ENCODE peak calls at places on chromosomes 12 and 14, in ten cellular contexts. J is neural progenitor cell; P is mammary epithelial cell; W is tibial nerve; G is A673; O is OCI-LY7; U is CD4-positive, alpha-beta T cell; D is brain microvascular endothelial cell; H is esophagus squamous epithelium; K is PC-3. Z is an unnamed sample.

GRCh38 chr14:34749408-34749807 is 35.0 kb upstream of the CFL2 start:
- DNase-seq in J (no peak), P (no peak), W (no peak), G (no peak), O (no peak), U (no peak), D (no peak), H (no peak), K (no peak), Z (no peak)

GRCh38 chr12:2336409-2336829 is 283.6 kb downstream of the CACNA1C start:
- DNase-seq in J (no peak), P (peak), W (no peak), G (peak), O (no peak), U (no peak), D (peak), H (no peak), K (peak), Z (no peak)

GRCh38 chr14:38254565-38255407 is 1.1 kb downstream of the CLEC14A start:
- DNase-seq in J (peak), P (no peak), W (no peak), G (no peak), O (no peak), U (no peak), D (no peak), H (no peak), K (no peak), Z (no peak)

GRCh38 chr12:54352022-54352531 is 12.2 kb downstream of the GPR84 start:
- DNase-seq in J (peak), P (no peak), W (no peak), G (peak), O (no peak), U (no peak), D (no peak), H (no peak), K (no peak), Z (no peak)

GRCh38 chr14:40368314-40368713 is 936.1 kb upstream of the FBXO33 start:
- DNase-seq in J (no peak), P (no peak), W (no peak), G (no peak), O (no peak), U (no peak), D (no peak), H (no peak), K (peak), Z (no peak)

GRCh38 chr14:85217412-85217811 is 312.5 kb upstream of the FLRT2 start:
- DNase-seq in J (peak), P (no peak), W (no peak), G (no peak), O (no peak), U (no peak), D (peak), H (no peak), K (peak), Z (no peak)

GRCh38 chr14:60652674-60653387 is 3.6 kb upstream of the SIX1 start:
- DNase-seq in J (peak), P (no peak), W (no peak), G (no peak), O (no peak), U (no peak), D (no peak), H (no peak), K (no peak), Z (no peak)

GRCh38 chr14:20830831-20831230 is 28.2 kb upstream of the RNASE1 start:
- DNase-seq in J (no peak), P (no peak), W (no peak), G (no peak), O (no peak), U (no peak), D (no peak), H (no peak), K (no peak), Z (no peak)

GRCh38 chr14:21673718-21674117 is at the start of gene OR4E1:
- DNase-seq in J (no peak), P (no peak), W (no peak), G (no peak), O (no peak), U (no peak), D (no peak), H (no peak), K (no peak), Z (no peak)

GRCh38 chr12:109432431-109432830 is 44.7 kb downstream of the KCTD10 start:
- DNase-seq in J (no peak), P (peak), W (no peak), G (no peak), O (no peak), U (no peak), D (no peak), H (no peak), K (peak), Z (no peak)

GRCh38 chr12:29346764-29347421 is 34.1 kb downstream of the ERGIC2 start:
- DNase-seq in J (no peak), P (no peak), W (no peak), G (no peak), O (no peak), U (no peak), D (no peak), H (no peak), K (no peak), Z (no peak)

GRCh38 chr14:22740020-22740419 is 26.5 kb upstream of the OXA1L start:
- DNase-seq in J (no peak), P (no peak), W (no peak), G (no peak), O (no peak), U (no peak), D (no peak), H (no peak), K (no peak), Z (no peak)

GRCh38 chr14:34078117-34078743 is 127.4 kb upstream of the EGLN3 start:
- DNase-seq in J (no peak), P (no peak), W (no peak), G (no peak), O (no peak), U (no peak), D (peak), H (no peak), K (peak), Z (no peak)

GRCh38 chr14:91918159-91918883 is 29.2 kb downstream of the FBLN5 start:
- DNase-seq in J (no peak), P (no peak), W (no peak), G (peak), O (no peak), U (no peak), D (no peak), H (no peak), K (no peak), Z (no peak)

GRCh38 chr12:132305991-132306884 is 23.2 kb downstream of the GALNT9 start:
- DNase-seq in J (no peak), P (no peak), W (no peak), G (no peak), O (no peak), U (no peak), D (no peak), H (no peak), K (no peak), Z (no peak)

GRCh38 chr12:66594688-66595087 is 84.2 kb downstream of the GRIP1 start:
- DNase-seq in J (no peak), P (peak), W (no peak), G (no peak), O (no peak), U (no peak), D (no peak), H (no peak), K (peak), Z (no peak)

GRCh38 chr14:96122496-96122895 is 82.1 kb upstream of the BDKRB2 start:
- DNase-seq in J (no peak), P (no peak), W (no peak), G (no peak), O (no peak), U (no peak), D (peak), H (no peak), K (no peak), Z (peak)

GRCh38 chr12:8946733-8947132 is 2.7 kb downstream of the M6PR start:
- DNase-seq in J (no peak), P (no peak), W (no peak), G (no peak), O (no peak), U (no peak), D (no peak), H (no peak), K (no peak), Z (no peak)

GRCh38 chr12:93025145-93026103 is 96.3 kb upstream of the EEA1 start:
- DNase-seq in J (peak), P (peak), W (no peak), G (peak), O (peak), U (no peak), D (peak), H (no peak), K (peak), Z (no peak)

DNA sequence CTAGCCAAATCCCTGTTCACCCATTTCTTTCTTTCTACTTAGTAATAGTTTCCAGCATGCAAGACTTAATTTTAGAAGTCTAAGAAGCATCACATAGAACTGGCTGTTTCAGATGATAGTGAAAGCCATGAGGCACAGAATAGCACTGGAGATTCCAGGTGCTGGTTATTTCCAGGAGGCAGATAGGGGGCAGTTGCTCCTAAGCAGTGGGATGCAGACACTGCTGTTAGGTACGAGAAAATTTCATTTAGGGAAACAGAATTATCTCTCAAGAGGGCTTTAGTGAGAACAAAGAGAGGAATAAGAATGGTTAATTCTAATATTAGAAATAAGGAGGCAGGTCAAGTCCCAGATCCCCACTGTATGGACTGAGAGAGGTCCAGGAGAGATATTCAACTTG is 3.6 kb upstream of the MDGA2 start:
- DNase-seq in J (peak), P (no peak), W (no peak), G (no peak), O (no peak), U (no peak), D (no peak), H (no peak), K (peak), Z (no peak)
- TF ChIP-seq CTCF in J (peak), P (no peak), W (no peak), G (no peak), O (no peak), U (no peak), D (peak), H (no peak), K (peak), Z (no peak)

GRCh38 chr14:104509673-104510072 is 69.9 kb upstream of the C14orf180 start:
- DNase-seq in J (no peak), P (no peak), W (no peak), G (no peak), O (no peak), U (no peak), D (no peak), H (no peak), K (no peak), Z (no peak)
- H3K27ac ChIP-seq in J (no peak), P (no peak), W (no peak), G (no peak), O (no peak), U (no peak), D (no peak), H (no peak), K (no peak), Z (no peak)

DNA sequence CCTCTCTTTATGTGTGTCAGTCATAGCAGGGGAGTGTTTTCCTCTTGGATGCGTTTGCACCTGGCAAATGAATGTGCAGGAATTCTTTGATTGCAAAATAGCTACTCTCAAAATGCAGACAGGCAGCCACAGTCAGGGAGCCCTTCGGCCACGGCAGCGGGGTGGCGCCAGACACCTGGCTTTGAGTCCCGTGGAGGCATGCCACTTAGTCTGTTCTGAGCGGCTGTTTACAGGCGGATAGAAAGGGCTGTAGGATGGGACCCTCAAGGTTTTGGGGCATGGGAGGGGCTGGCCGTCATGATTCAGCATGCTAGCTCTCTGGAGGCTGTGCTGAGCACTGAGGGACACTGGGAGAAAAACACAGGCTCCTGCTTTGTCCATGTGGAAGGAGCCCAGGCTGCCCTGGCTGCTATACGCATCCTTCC is 117.1 kb downstream of the SLC25A47 start:
- DNase-seq in J (peak), P (peak), W (peak), G (peak), O (peak), U (peak), D (peak), H (no peak), K (peak), Z (no peak)
- TF ChIP-seq CTCF in J (peak), P (peak), W (peak), G (peak), O (peak), U (peak), D (peak), H (peak), K (peak), Z (peak)

GRCh38 chr14:86973177-86973576 is 1019.8 kb downstream of the GALC start:
- DNase-seq in J (no peak), P (no peak), W (no peak), G (no peak), O (peak), U (no peak), D (no peak), H (no peak), K (no peak), Z (no peak)
- H3K27ac ChIP-seq in J (no peak), P (no peak), W (no peak), G (no peak), O (no peak), U (no peak), D (no peak), H (no peak), K (no peak), Z (no peak)

GRCh38 chr14:90398315-90398811 is 1.5 kb downstream of the CALM1 start:
- DNase-seq in J (peak), P (no peak), W (no peak), G (peak), O (peak), U (peak), D (peak), H (no peak), K (peak), Z (no peak)

GRCh38 chr14:90388982-90389381 is 7.8 kb upstream of the CALM1 start:
- DNase-seq in J (no peak), P (peak), W (no peak), G (no peak), O (no peak), U (no peak), D (no peak), H (no peak), K (peak), Z (no peak)

GRCh38 chr14:90397401-90398314 is 829 bp downstream of the CALM1 start:
- DNase-seq in J (peak), P (peak), W (no peak), G (peak), O (peak), U (peak), D (peak), H (no peak), K (peak), Z (no peak)

GRCh38 chr14:90396342-90397339 is at the start of gene CALM1:
- DNase-seq in J (peak), P (peak), W (peak), G (peak), O (peak), U (peak), D (peak), H (peak), K (peak), Z (no peak)

GRCh38 chr14:90393966-90394365 is 2.9 kb upstream of the CALM1 start:
- DNase-seq in J (no peak), P (no peak), W (no peak), G (no peak), O (no peak), U (no peak), D (no peak), H (no peak), K (no peak), Z (no peak)
- TF ChIP-seq CTCF in J (no peak), P (no peak), W (no peak), G (no peak), O (no peak), U (no peak), D (no peak), H (no peak), K (no peak), Z (no peak)

DNA sequence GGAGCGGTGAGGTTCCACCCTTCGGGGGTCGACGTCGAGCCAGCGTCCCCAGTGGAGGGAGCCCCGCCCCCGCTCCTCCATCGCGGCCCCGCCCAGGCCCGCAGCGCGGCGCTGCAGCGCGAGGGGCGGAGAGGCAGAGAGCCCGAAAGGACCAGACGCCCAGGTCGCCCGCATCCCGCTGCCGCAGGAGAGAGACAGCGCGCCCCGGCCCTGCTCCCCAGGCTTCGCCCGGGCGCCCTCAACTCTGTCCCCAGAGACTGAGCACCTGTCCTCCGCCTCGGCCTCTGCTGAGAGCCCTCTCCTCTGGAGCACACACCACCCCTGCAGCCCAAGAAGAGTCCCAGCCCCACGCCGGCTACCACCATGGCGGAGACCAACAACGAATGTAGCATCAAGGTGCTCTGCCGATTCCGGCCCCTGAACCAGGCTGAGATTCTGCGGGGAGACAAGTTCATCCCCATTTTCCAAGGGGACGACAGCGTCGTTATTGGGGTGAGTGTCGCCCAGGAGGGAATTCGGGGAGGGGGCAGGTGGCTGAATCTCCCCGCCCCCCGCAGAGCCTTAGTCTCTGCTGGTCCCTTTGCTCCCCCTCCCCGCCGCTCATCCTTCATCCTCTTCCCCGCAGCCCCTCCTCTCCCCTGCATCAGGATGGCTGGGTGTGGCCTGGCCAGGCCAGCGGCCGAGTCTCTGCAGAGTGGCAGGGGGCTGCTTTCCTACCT is at the start of gene KIF5A:
- DNase-seq in J (peak), P (no peak), W (no peak), G (peak), O (peak), U (peak), D (no peak), H (no peak), K (no peak), Z (no peak)
- H3K27ac ChIP-seq in J (no peak), P (no peak), W (peak), G (no peak), O (no peak), U (no peak), D (no peak), H (no peak), K (no peak), Z (no peak)

GRCh38 chr12:39692258-39692853 is 72.8 kb upstream of the ABCD2 start:
- DNase-seq in J (no peak), P (no peak), W (no peak), G (peak), O (peak), U (no peak), D (no peak), H (no peak), K (peak), Z (no peak)
- TF ChIP-seq CTCF in J (peak), P (peak), W (peak), G (peak), O (peak), U (peak), D (no peak), H (peak), K (peak), Z (peak)

GRCh38 chr12:11939223-11939622 is 131.5 kb upstream of the BCL2L14 start:
- DNase-seq in J (no peak), P (no peak), W (no peak), G (no peak), O (no peak), U (no peak), D (no peak), H (no peak), K (no peak), Z (no peak)
- H3K27ac ChIP-seq in J (no peak), P (no peak), W (no peak), G (no peak), O (no peak), U (no peak), D (no peak), H (no peak), K (no peak), Z (no peak)